ENCODE peak calls at places on chromosome 22, in five cellular contexts. Z is mucosa of descending colon, A is AG10803, O is stomach, L is sigmoid colon. U is an unnamed sample.

GRCh38 chr22:33028191-33028700 is 29.9 kb downstream of the SYN3 start:
- DNase-seq in Z (no peak), A (no peak), O (no peak), L (no peak), U (no peak)

GRCh38 chr22:38419864-38420172 is 35.2 kb downstream of the KCNJ4 start:
- DNase-seq in Z (peak), A (no peak), O (no peak), L (no peak), U (no peak)

GRCh38 chr22:17872491-17872890 is 98.2 kb upstream of the BID start:
- DNase-seq in Z (no peak), A (no peak), O (no peak), L (no peak), U (peak)

GRCh38 chr22:35605787-35606492 is 11.2 kb downstream of the MB start:
- DNase-seq in Z (no peak), A (no peak), O (no peak), L (no peak), U (no peak)

GRCh38 chr22:44309137-44309536 is 3.6 kb downstream of the SHISAL1 start:
- DNase-seq in Z (peak), A (peak), O (no peak), L (peak), U (peak)

GRCh38 chr22:39651783-39652058 is 81.2 kb downstream of the CACNA1I start:
- DNase-seq in Z (no peak), A (peak), O (no peak), L (no peak), U (no peak)

GRCh38 chr22:17350292-17350691 is 19.0 kb upstream of the CECR2 start:
- DNase-seq in Z (no peak), A (no peak), O (no peak), L (no peak), U (no peak)

GRCh38 chr22:44270556-44270880 is 42.2 kb downstream of the SHISAL1 start:
- DNase-seq in Z (peak), A (no peak), O (no peak), L (no peak), U (no peak)

GRCh38 chr22:35742342-35743100 is 24.8 kb downstream of the APOL5 start:
- DNase-seq in Z (no peak), A (peak), O (no peak), L (no peak), U (peak)

GRCh38 chr22:26846645-26847044 is 189.3 kb downstream of the MIAT start:
- DNase-seq in Z (no peak), A (peak), O (no peak), L (no peak), U (peak)

GRCh38 chr22:22418163-22418549 is 90.4 kb downstream of the ZNF280B start:
- DNase-seq in Z (no peak), A (no peak), O (no peak), L (no peak), U (no peak)

GRCh38 chr22:17994424-17995108 is 29.8 kb downstream of the MICAL3 start:
- DNase-seq in Z (no peak), A (no peak), O (no peak), L (peak), U (no peak)

GRCh38 chr22:44372611-44373010 is 59.9 kb upstream of the SHISAL1 start:
- DNase-seq in Z (no peak), A (no peak), O (no peak), L (peak), U (no peak)

GRCh38 chr22:38751422-38752346 is 4.1 kb downstream of the SUN2 start:
- DNase-seq in Z (peak), A (no peak), O (peak), L (no peak), U (peak)

GRCh38 chr22:39282642-39283311 is 36.6 kb downstream of the RPL3 start:
- DNase-seq in Z (no peak), A (no peak), O (no peak), L (no peak), U (no peak)

GRCh38 chr22:27097933-27098332 is 440.5 kb downstream of the MIAT start:
- DNase-seq in Z (no peak), A (peak), O (no peak), L (no peak), U (peak)

GRCh38 chr22:20106205-20106848 is 9.6 kb upstream of the RANBP1 start:
- DNase-seq in Z (peak), A (no peak), O (no peak), L (no peak), U (no peak)

GRCh38 chr22:24107668-24108067 is 73.6 kb upstream of the SUSD2 start:
- DNase-seq in Z (peak), A (peak), O (peak), L (peak), U (peak)

GRCh38 chr22:17436981-17437410 is 67.7 kb downstream of the CECR2 start:
- DNase-seq in Z (no peak), A (no peak), O (no peak), L (no peak), U (no peak)

GRCh38 chr22:20267441-20268288 is 453 bp downstream of the RTN4R start:
- DNase-seq in Z (no peak), A (no peak), O (peak), L (no peak), U (no peak)

GRCh38 chr22:28032896-28033295 is 113.8 kb upstream of the PITPNB start:
- DNase-seq in Z (no peak), A (no peak), O (no peak), L (no peak), U (no peak)

GRCh38 chr22:32880906-32881596 is 79.5 kb downstream of the TIMP3 start:
- DNase-seq in Z (peak), A (no peak), O (peak), L (peak), U (peak)

GRCh38 chr22:37714634-37715033 is 17.8 kb downstream of the TRIOBP start:
- DNase-seq in Z (no peak), A (no peak), O (no peak), L (no peak), U (no peak)

GRCh38 chr22:25081409-25081824 is 118.2 kb upstream of the CRYBB3 start:
- DNase-seq in Z (no peak), A (no peak), O (peak), L (no peak), U (no peak)

GRCh38 chr22:19803736-19804267 is 43.2 kb downstream of the TBX1 start:
- DNase-seq in Z (no peak), A (no peak), O (no peak), L (no peak), U (no peak)

GRCh38 chr22:17606472-17606871 is 22.1 kb downstream of the ATP6V1E1 start:
- DNase-seq in Z (no peak), A (peak), O (no peak), L (peak), U (no peak)

GRCh38 chr22:19183216-19183615 is 4.7 kb upstream of the SLC25A1 start:
- DNase-seq in Z (no peak), A (no peak), O (no peak), L (no peak), U (no peak)

GRCh38 chr22:33314316-33314715 is 256.1 kb upstream of the SYN3 start:
- DNase-seq in Z (no peak), A (no peak), O (no peak), L (no peak), U (no peak)

GRCh38 chr22:44206696-44207095 is 26.0 kb downstream of the PARVG start:
- DNase-seq in Z (peak), A (no peak), O (no peak), L (peak), U (no peak)

GRCh38 chr22:49849161-49850020 is 4.3 kb upstream of the ZBED4 start:
- DNase-seq in Z (no peak), A (no peak), O (no peak), L (no peak), U (no peak)
- H3K4me3 ChIP-seq in Z (no peak), A (no peak), O (peak), L (peak), U (no peak)

GRCh38 chr22:29267858-29268510 is at the start of the genes EWSR1 and RHBDD3:
- DNase-seq in Z (peak), A (peak), O (peak), L (peak), U (peak)

GRCh38 chr22:29266564-29267461 is 968 bp downstream of the RHBDD3 start:
- DNase-seq in Z (no peak), A (no peak), O (no peak), L (no peak), U (peak)

GRCh38 chr22:29267462-29267857 is 321 bp downstream of the RHBDD3 start:
- DNase-seq in Z (no peak), A (no peak), O (no peak), L (no peak), U (no peak)

GRCh38 chr22:29265306-29265705 is 2.5 kb downstream of the RHBDD3 start:
- DNase-seq in Z (no peak), A (no peak), O (no peak), L (no peak), U (no peak)

DNA sequence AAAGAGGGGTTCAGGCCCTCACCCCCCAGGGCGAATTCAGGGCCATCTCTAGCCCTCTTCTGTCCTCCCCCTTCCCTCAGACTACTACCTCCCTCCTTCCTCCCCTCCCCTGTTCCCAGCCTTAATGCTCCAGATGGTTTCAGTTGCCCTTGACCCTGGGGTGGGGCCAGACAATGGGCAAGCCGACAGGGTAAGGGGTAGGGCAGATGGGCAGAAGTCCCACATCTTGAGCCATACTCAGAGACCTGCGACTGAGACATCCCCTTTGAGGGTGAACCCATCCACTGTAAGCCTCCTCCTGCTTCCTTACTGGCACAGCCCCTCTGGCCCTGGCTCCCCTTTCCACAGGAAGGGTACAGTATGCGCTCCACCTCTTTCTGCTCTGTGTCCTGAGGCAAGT is 1.9 kb downstream of the RHBDD3 start:
- DNase-seq in Z (no peak), A (no peak), O (no peak), L (no peak), U (no peak)
- H3K4me3 ChIP-seq in Z (no peak), A (no peak), O (no peak), L (no peak), U (no peak)

GRCh38 chr22:31488346-31488883 is 1.2 kb downstream of the EIF4ENIF1 start:
- DNase-seq in Z (no peak), A (no peak), O (no peak), L (no peak), U (no peak)
- H3K4me3 ChIP-seq in Z (no peak), A (peak), O (peak), L (peak), U (peak)

GRCh38 chr22:42752230-42752746 is 31.6 kb upstream of the A4GALT start:
- DNase-seq in Z (no peak), A (no peak), O (no peak), L (no peak), U (no peak)

GRCh38 chr22:42742940-42743339 is 22.3 kb upstream of the A4GALT start:
- DNase-seq in Z (no peak), A (peak), O (no peak), L (peak), U (no peak)

GRCh38 chr22:42745118-42745517 is 24.4 kb upstream of the A4GALT start:
- DNase-seq in Z (no peak), A (peak), O (no peak), L (no peak), U (peak)

GRCh38 chr22:42743501-42743991 is 22.9 kb upstream of the A4GALT start:
- DNase-seq in Z (peak), A (peak), O (no peak), L (peak), U (peak)

DNA sequence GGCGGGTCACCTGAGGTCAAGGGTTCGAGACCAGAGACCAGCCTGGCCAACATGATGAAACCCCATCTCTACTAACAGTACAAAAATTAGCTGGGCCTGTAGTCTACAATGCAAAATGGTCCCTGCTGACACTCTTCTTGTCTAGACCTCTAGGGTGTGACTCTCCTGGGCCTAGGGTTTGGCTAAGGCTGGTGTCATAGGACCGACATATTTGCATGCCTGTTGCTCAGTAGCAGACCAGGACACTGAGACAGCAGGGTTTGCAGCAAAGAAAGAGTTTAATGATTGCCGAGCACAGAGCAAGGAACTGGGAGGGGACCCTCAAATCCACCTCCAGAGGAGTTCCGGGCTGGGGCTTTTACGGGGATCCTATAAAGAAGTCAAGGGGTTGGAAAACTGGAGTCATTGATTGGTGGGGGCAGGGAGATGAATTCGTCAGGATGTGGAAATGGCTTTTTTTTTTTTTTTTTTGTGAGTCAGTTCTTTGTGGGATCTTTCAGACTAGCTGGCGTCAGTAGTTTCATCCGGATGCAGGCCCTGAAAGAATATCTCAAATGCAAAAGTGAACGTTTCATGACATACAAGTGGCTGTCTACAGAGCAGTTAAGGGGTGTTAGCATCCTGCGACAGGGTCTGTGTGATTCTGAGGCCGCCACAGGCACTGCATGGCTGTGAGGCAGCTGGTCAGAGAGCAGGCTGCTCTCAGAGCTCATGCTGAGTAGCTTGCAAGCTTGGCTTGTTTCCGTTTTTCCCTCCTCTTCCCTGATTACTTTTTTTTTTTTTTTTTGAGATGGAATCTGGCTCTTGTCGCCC is 27.2 kb upstream of the A4GALT start:
- DNase-seq in Z (no peak), A (peak), O (no peak), L (no peak), U (peak)
- H3K4me3 ChIP-seq in Z (no peak), A (peak), O (no peak), L (no peak), U (no peak)

GRCh38 chr22:50303848-50304527 is 3.5 kb downstream of the PLXNB2 start:
- DNase-seq in Z (peak), A (no peak), O (peak), L (peak), U (no peak)
- H3K4me3 ChIP-seq in Z (no peak), A (peak), O (peak), L (no peak), U (no peak)

U was measured in astrocyte of the spinal cord.